ENCODE peak calls at places on chromosomes 3 and 15, in four cellular contexts. G is HCEC 1CT, D is GM20000, O is left lung. B is an unnamed sample.

GRCh38 chr3:114745322-114746240 is 401.5 kb downstream of the ZBTB20 start:
- DNase-seq in D (no peak), O (no peak), G (peak; percentile 80), B (peak; percentile 35)

GRCh38 chr3:14516738-14517345 is 23.3 kb downstream of the GRIP2 start:
- DNase-seq in D (no peak), G (no peak), O (no peak), B (no peak)

GRCh38 chr15:42070966-42071350 is 23.4 kb downstream of the PLA2G4D start:
- DNase-seq in D (no peak), O (no peak), G (no peak), B (no peak)

GRCh38 chr3:161333696-161334095 is 37.6 kb downstream of the SPTSSB start:
- DNase-seq in D (no peak), G (no peak), O (no peak), B (peak; percentile 8)

GRCh38 chr3:190616627-190617026 is 102.7 kb downstream of the IL1RAP start:
- DNase-seq in O (no peak), D (no peak), G (no peak), B (no peak)

GRCh38 chr3:188946837-188947236 is 224.9 kb upstream of the TPRG1 start:
- DNase-seq in G (peak; percentile 4), O (peak; percentile 47), D (no peak), B (no peak)

GRCh38 chr15:75578948-75579908 is at the start of gene PTPN9:
- DNase-seq in O (peak; percentile 83), D (peak; percentile 90), G (peak; percentile 69), B (peak; percentile 80)

GRCh38 chr15:96359772-96360498 is 29.4 kb downstream of the NR2F2 start:
- DNase-seq in G (peak; percentile 59), O (no peak), D (no peak), B (no peak)

GRCh38 chr3:60758169-60758568 is 493.1 kb downstream of the FHIT start:
- DNase-seq in G (no peak), D (no peak), O (no peak), B (no peak)

GRCh38 chr3:185702564-185703225 is 116.6 kb downstream of the SENP2 start:
- DNase-seq in G (no peak), O (no peak), D (no peak), B (no peak)

GRCh38 chr15:98923159-98923558 is 84.4 kb downstream of the PGPEP1L start:
- DNase-seq in G (no peak), O (no peak), D (no peak), B (peak; percentile 32)

GRCh38 chr3:170470063-170471006 is 51.7 kb downstream of the CLDN11 start:
- DNase-seq in O (no peak), G (peak; percentile 33), D (no peak), B (peak; percentile 96)